ENCODE peak calls at places on chromosomes 4 and X, in ten cellular contexts. Q is IMR-90, I is gastrocnemius medialis, O is uterus, D is upper lobe of left lung, M is HepG2, F is esophagus muscularis mucosa, X is prostate gland, H is heart left ventricle, E is right lobe of liver. Z is an unnamed sample.

GRCh38 chr4:14856076-14856926 is 146.0 kb upstream of the CPEB2 start:
- DNase-seq in E (no peak), I (peak; percentile 42), D (no peak), Q (peak; percentile 100), X (peak; percentile 21), H (peak; percentile 54), F (no peak), M (peak; percentile 4), O (peak; percentile 17), Z (no peak)

GRCh38 chrX:56812515-56813105 is 83.6 kb downstream of the NBDY start:
- DNase-seq in O (no peak), I (no peak), F (no peak), X (no peak), E (no peak), M (no peak), H (no peak), D (no peak), Q (no peak), Z (no peak)

GRCh38 chrX:8913665-8914409 is 112.7 kb upstream of the FAM9A start:
- DNase-seq in Q (peak; percentile 47), X (no peak), H (peak; percentile 36), F (no peak), M (no peak), O (peak; percentile 51), I (no peak), D (no peak), E (no peak), Z (no peak)

GRCh38 chr4:52507774-52508173 is 151.3 kb downstream of the USP46 start:
- DNase-seq in E (no peak), I (no peak), X (no peak), M (no peak), D (no peak), O (peak; percentile 28), F (no peak), Q (no peak), H (peak; percentile 59), Z (no peak)

GRCh38 chrX:15946783-15947550 is 92.4 kb upstream of the AP1S2 start:
- DNase-seq in O (no peak), F (no peak), I (no peak), Q (peak; percentile 86), M (no peak), D (no peak), X (no peak), E (no peak), H (no peak), Z (no peak)

GRCh38 chrX:129359269-129359668 is 164.0 kb downstream of the SMARCA1 start:
- DNase-seq in O (no peak), D (no peak), H (no peak), Q (peak; percentile 31), X (no peak), F (no peak), M (peak; percentile 5), E (no peak), I (no peak), Z (no peak)

GRCh38 chr4:185534850-185535761 is at the start of gene PDLIM3:
- DNase-seq in E (peak; percentile 56), H (peak; percentile 87), D (peak; percentile 93), M (peak; percentile 27), X (peak; percentile 41), Q (peak; percentile 30), F (no peak), O (peak; percentile 83), I (peak; percentile 81), Z (peak; percentile 75)

GRCh38 chrX:40866878-40867277 is 131.5 kb upstream of the MED14 start:
- DNase-seq in X (peak; percentile 8), O (no peak), H (peak; percentile 33), F (no peak), E (no peak), M (no peak), D (no peak), Q (no peak), I (peak; percentile 26), Z (no peak)

DNA sequence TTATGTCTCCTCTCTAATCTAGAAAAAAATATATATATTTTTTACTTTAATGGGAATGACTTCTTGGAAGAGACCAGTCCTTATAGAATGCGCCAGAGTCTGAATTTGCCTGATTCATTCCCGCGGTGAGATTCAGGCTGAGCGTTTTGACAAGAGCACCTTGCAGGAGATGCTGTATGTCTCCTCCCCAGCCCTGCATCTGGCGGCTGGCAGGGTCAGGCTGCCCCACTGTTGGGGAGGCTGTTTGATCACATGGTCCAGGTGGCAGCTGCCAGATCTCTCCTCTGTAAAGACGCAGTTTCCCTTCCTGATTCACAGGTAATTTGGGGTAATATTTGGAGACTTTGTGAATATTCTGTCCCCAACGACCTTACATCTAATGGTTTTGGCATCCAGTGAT is 9.7 kb downstream of the PDZD4 start:
- DNase-seq in O (no peak), H (no peak), D (no peak), M (no peak), I (no peak), F (no peak), E (no peak), Q (no peak), X (no peak), Z (peak; percentile 65)
- H3K27me3 ChIP-seq in O (no peaks in the 10 kb centered on the region), H (no peaks in the 10 kb centered on the region), D (no peaks in the 10 kb centered on the region), M (peaks cover 4% of the 10 kb centered on the region), I (no peaks in the 10 kb centered on the region), F (no peaks in the 10 kb centered on the region), E (no peaks in the 10 kb centered on the region), Q (peaks cover 20% of the 10 kb centered on the region), X (no peaks in the 10 kb centered on the region), Z (peaks cover 7% of the 10 kb centered on the region)

DNA sequence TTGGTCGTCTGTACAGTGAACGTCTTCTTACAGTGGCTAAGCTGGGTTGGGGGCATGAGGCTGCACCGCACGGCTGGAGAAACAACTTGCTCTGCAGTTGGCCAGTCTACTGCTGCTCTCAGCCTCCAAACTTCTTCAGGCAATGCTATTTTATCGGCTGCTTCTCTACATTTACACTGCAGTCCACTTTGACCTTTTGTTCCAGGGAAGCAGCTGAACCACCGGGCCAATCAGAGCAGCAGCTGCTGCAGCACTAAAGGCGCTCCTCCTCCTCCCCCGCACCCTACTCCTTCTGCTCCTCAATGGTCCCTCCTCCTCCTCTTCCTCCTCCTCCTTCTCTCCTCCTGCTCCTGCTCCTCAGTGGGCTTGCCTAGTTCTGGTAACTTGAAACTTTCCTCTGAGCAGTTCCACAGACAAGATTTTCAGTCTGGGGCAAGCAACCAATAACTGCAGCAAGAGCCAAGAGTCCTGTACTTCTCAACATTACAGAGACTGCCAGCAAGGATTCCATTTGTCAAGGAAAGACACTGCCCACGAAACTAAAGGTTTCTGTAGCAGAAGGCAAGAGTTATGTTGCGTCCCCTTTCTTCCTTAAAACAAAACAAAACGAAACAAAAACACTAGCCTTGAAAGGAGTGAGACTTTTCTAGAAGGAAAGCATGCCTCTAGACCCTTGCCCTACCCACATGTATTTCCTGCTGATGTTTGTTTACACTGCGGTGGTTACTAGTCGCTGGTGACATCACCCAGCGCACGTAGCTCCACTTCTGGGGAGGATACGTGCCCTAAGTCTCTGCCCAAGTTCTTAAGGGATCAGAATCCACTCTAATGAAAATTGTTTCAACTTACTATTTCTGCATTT is 125.7 kb upstream of the NAP1L5 start:
- DNase-seq in I (peak; percentile 86), Q (peak; percentile 98), O (peak; percentile 86), H (peak; percentile 89), D (no peak), X (peak; percentile 83), F (peak; percentile 94), M (peak; percentile 61), E (peak; percentile 92), Z (peak; percentile 91)
- TF ChIP-seq POLR2A in I (peak; percentile 49), Q (peak; percentile 79), O (peak; percentile 58), H (no peak), D (peak; percentile 49), X (peak; percentile 83), F (peak; percentile 49), M (peak; percentile 95), E (peak; percentile 69), Z (no peak)

DNA sequence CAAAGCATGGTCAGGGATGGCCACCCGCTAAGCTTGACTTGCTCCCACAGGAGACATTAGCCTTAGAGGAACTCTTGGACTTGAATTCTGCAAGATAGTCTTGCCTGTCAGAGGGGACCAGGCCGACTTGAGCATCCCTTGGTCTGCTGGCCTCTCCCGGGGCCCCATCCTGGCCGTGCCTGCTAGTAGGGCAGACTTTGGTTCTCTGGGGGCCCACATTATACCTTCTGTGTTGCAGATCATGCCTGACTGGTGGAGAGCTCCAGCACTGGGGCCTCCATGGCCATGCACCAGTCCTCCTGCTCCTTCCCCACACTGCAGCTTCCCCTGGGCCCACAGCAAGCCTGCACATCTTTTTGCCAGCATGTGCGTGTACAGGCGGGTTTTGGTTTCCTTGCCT is 46.5 kb downstream of the DACH2 start:
- DNase-seq in O (no peak), I (no peak), Q (no peak), M (no peak), X (no peak), D (peak; percentile 9), F (no peak), E (no peak), H (no peak), Z (no peak)
- H3K4me1 ChIP-seq in O (no peaks in the 10 kb centered on the region), I (no peaks in the 10 kb centered on the region), Q (no peaks in the 10 kb centered on the region), M (no peaks in the 10 kb centered on the region), X (no peaks in the 10 kb centered on the region), D (no peaks in the 10 kb centered on the region), F (no peaks in the 10 kb centered on the region), E (no peaks in the 10 kb centered on the region), H (no peaks in the 10 kb centered on the region), Z (no peaks in the 10 kb centered on the region)

GRCh38 chr4:80195441-80196139 is 1.7 kb upstream of the PRDM8 start:
- DNase-seq in F (no peak), E (no peak), H (no peak), M (no peak), D (no peak), Q (no peak), I (no peak), O (no peak), X (no peak), Z (no peak)

GRCh38 chr4:80197601-80198444 is 520 bp downstream of the PRDM8 start:
- DNase-seq in M (no peak), F (no peak), X (no peak), D (peak; percentile 86), E (peak; percentile 56), I (no peak), H (no peak), Q (no peak), O (no peak), Z (peak; percentile 79)

GRCh38 chr4:80197132-80197573 is at the start of gene PRDM8:
- DNase-seq in Q (peak; percentile 73), H (no peak), M (no peak), O (no peak), X (peak; percentile 66), D (peak; percentile 83), F (no peak), E (no peak), I (no peak), Z (peak; percentile 85)

GRCh38 chr4:80199004-80199579 is 1.8 kb downstream of the PRDM8 start:
- DNase-seq in M (no peak), Q (no peak), E (no peak), D (no peak), X (no peak), H (no peak), I (no peak), O (no peak), F (no peak), Z (no peak)

DNA sequence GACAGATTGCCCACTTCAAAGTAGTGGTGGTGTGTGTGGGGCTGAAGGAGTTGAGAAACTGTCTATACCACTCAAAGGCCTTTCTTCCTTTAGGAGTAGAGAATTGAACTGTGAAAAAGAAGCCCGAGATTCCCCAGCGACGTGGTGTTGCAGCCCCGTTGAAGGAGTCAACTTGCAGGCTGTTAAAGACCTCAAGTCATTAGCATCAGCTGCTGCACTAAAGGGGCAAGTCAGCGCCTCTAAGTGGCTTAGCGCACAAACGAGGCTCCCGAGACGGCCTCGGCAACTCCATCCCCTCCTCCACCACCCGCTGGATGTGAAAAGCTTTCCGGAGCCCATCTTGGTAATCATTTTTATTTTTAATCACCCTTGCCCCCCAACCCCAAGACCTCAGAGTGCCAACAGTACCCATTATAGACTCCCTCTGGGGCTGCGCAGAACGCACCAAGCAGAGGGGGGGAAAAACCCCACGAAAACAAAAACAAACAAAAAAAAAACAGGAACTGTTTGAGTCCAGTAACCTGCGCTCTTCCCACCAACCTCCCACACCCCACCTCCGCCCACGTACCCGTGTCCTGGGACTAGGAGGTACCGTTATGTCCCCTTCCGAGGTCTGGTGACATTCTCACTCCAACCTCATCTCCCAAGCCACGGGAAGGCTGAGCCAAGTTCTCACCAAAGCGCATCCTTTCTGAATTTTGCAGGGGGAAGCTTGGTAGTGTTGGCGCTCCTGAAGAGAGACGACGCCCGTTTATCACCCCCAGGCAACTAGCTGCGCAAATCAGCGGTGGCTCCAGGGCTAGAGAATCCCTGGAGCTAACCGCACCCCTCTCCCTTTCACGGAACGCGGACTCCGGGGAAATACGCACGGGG is 808 bp upstream of the PRDM8 start:
- DNase-seq in X (no peak), E (no peak), O (no peak), M (no peak), I (no peak), Q (peak; percentile 35), F (no peak), D (no peak), H (no peak), Z (no peak)
- H3K27me3 ChIP-seq in X (no peaks in the 10 kb centered on the region), E (peaks cover 6% of the 10 kb centered on the region), O (no peaks in the 10 kb centered on the region), M (peaks cover 1% of the 10 kb centered on the region), I (peaks cover 83% of the 10 kb centered on the region), Q (no peaks in the 10 kb centered on the region), F (no peaks in the 10 kb centered on the region), D (no peaks in the 10 kb centered on the region), H (peaks cover 15% of the 10 kb centered on the region), Z (peaks cover 21% of the 10 kb centered on the region)